ENCODE peak calls at places on chromosomes 1 and 21, in ten cellular contexts. X is stomach, P is spleen, G is K562, T is esophagus muscularis mucosa, M is GM23338, L is HCT116, E is breast epithelium, J is Panc1, V is prostate gland. I is an unnamed sample.

GRCh38 chr1:91885331-91885715 is 628 bp downstream of the TGFBR3 start:
- DNase-seq in L (no peak), J (no peak), G (peak), M (peak), P (peak), X (peak), V (peak), E (no peak), T (no peak), I (peak)

GRCh38 chr1:91523462-91523861 is 22.8 kb downstream of the CDC7 start:
- DNase-seq in T (no peak), G (no peak), E (no peak), J (no peak), M (no peak), V (no peak), P (no peak), L (no peak), X (no peak), I (no peak)

GRCh38 chr1:22018583-22019559 is 17.4 kb downstream of the CELA3A start:
- DNase-seq in L (no peak), J (peak), P (peak), T (no peak), G (peak), M (peak), X (peak), E (no peak), V (no peak), I (peak)

GRCh38 chr1:5611855-5612254 is 380.4 kb downstream of the NPHP4 start:
- DNase-seq in L (peak), V (no peak), X (no peak), M (no peak), J (no peak), E (no peak), T (peak), P (no peak), G (no peak), I (no peak)

GRCh38 chr1:208205216-208206013 is 38.8 kb downstream of the PLXNA2 start:
- DNase-seq in J (no peak), V (no peak), T (no peak), X (no peak), L (no peak), G (no peak), E (no peak), M (no peak), P (no peak), I (peak)

GRCh38 chr1:154407021-154407865 is 2.1 kb downstream of the IL6R start:
- DNase-seq in X (peak), L (no peak), M (no peak), J (no peak), P (no peak), E (peak), G (no peak), V (peak), T (no peak), I (no peak)

GRCh38 chr21:23853796-23854379 is 1753.4 kb downstream of the MRPL39 start:
- DNase-seq in E (no peak), T (no peak), M (peak), L (no peak), V (no peak), J (no peak), G (peak), X (no peak), P (no peak), I (no peak)

GRCh38 chr1:48677306-48678287 is 99.1 kb downstream of the BEND5 start:
- DNase-seq in G (peak), M (peak), T (no peak), J (no peak), L (peak), E (peak), P (peak), V (peak), X (peak), I (peak)

GRCh38 chr1:167171286-167171929 is 49.3 kb upstream of the POU2F1 start:
- DNase-seq in P (no peak), M (peak), E (no peak), V (no peak), G (no peak), T (no peak), X (no peak), L (no peak), J (no peak), I (no peak)

GRCh38 chr1:15577691-15578090 is 7.2 kb downstream of the AGMAT start:
- DNase-seq in M (no peak), G (no peak), V (no peak), L (no peak), E (no peak), J (no peak), P (no peak), X (no peak), T (no peak), I (no peak)

GRCh38 chr1:15583016-15583706 is 1.7 kb downstream of the AGMAT start:
- DNase-seq in X (no peak), M (no peak), E (no peak), J (no peak), P (no peak), G (no peak), V (no peak), T (no peak), L (no peak), I (no peak)

GRCh38 chr1:15575549-15576150 is 9.2 kb downstream of the AGMAT start:
- DNase-seq in P (no peak), G (no peak), J (no peak), V (no peak), E (no peak), M (no peak), L (no peak), X (no peak), T (no peak), I (no peak)

GRCh38 chr1:15578921-15579682 is 5.7 kb downstream of the AGMAT start:
- DNase-seq in V (no peak), E (no peak), T (no peak), X (no peak), P (peak), M (no peak), L (no peak), G (no peak), J (no peak), I (no peak)

GRCh38 chr1:15579683-15580047 is 5.2 kb downstream of the AGMAT start:
- DNase-seq in T (no peak), V (no peak), X (no peak), G (no peak), M (no peak), P (no peak), E (no peak), L (no peak), J (no peak), I (no peak)
- H3K27ac ChIP-seq in T (no peak), V (no peak), X (no peak), G (no peak), M (no peak), P (peak), E (no peak), L (no peak), J (no peak), I (peak)

GRCh38 chr21:26041441-26042180 is 129.0 kb downstream of the APP start:
- DNase-seq in M (no peak), L (no peak), E (no peak), G (no peak), J (no peak), T (no peak), X (no peak), P (no peak), V (no peak), I (no peak)
- TF ChIP-seq POLR2AphosphoS5 in M (no peak), L (no peak), E (no peak), G (no peak), J (no peak), T (no peak), X (no peak), P (no peak), V (no peak), I (no peak)

GRCh38 chr1:185267701-185268100 is 49.3 kb downstream of the IVNS1ABP start:
- DNase-seq in E (no peak), T (no peak), X (no peak), J (no peak), M (no peak), L (no peak), G (no peak), V (no peak), P (no peak), I (no peak)
- H3K27ac ChIP-seq in E (no peak), T (no peak), X (no peak), J (no peak), M (no peak), L (no peak), G (no peak), V (no peak), P (no peak), I (no peak)

GRCh38 chr1:94951056-94951455 is 24.1 kb upstream of the CNN3 start:
- DNase-seq in G (no peak), J (no peak), L (no peak), T (no peak), V (no peak), X (no peak), M (no peak), P (no peak), E (no peak), I (no peak)

GRCh38 chr1:94952539-94952938 is 25.6 kb upstream of the CNN3 start:
- DNase-seq in P (no peak), T (no peak), J (no peak), E (no peak), L (no peak), G (no peak), M (no peak), X (no peak), V (no peak), I (no peak)

GRCh38 chr1:94947453-94947852 is 20.5 kb upstream of the CNN3 start:
- DNase-seq in E (no peak), P (no peak), L (no peak), T (no peak), X (no peak), J (no peak), M (no peak), V (no peak), G (no peak), I (no peak)

GRCh38 chr1:94951509-94952208 is 24.7 kb upstream of the CNN3 start:
- DNase-seq in X (no peak), P (no peak), M (no peak), G (no peak), J (no peak), L (no peak), T (no peak), V (no peak), E (peak), I (no peak)

GRCh38 chr1:94949681-94950661 is 23.1 kb upstream of the CNN3 start:
- DNase-seq in E (no peak), J (no peak), G (no peak), X (peak), T (no peak), V (peak), P (no peak), M (no peak), L (no peak), I (peak)
- TF ChIP-seq POLR2AphosphoS5 in E (no peak), J (no peak), G (no peak), X (no peak), T (no peak), V (peak), P (no peak), M (no peak), L (no peak), I (no peak)

GRCh38 chr1:3902546-3902945 is 2.5 kb upstream of the C1orf174 start:
- DNase-seq in P (peak), J (no peak), M (no peak), V (no peak), T (no peak), L (no peak), X (no peak), E (no peak), G (no peak), I (no peak)
- H3K27ac ChIP-seq in P (peak), J (no peak), M (no peak), V (no peak), T (no peak), L (no peak), X (no peak), E (no peak), G (no peak), I (no peak)

DNA sequence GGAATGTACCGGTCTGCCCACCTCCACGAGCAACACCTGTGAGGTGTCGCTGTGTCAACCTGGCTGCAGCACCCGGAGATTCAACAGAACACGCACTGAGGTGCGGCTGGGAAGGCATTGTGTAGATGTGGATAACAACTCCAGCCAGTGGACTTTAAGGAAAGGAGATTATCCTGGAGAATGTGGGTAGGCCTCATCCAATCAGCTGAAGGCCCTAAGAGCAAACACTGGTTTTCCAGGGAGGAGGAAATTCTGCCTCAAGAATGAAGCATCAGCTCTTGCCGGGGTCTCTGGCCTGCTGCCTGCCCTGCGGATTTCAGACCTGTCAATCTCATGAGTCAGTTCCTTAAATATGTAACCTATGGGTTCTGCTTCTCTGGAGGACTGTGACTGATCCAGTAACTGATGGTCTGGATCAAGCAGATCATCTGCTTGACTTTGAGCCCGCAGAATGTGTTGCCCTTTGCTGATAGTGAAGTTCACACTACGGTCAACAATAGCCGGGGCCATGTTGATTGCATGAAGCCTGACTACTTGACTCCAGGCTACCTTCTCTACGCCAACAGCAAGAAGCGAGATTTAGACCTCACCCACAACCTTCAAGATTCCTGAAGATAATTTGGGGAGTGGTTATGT is 15.9 kb upstream of the PRDM15 start:
- DNase-seq in J (no peak), G (peak), L (no peak), T (no peak), M (no peak), P (no peak), V (no peak), E (no peak), X (no peak), I (no peak)
- TF ChIP-seq POLR2AphosphoS5 in J (no peak), G (peak), L (no peak), T (no peak), M (no peak), P (no peak), V (no peak), E (no peak), X (no peak), I (no peak)

GRCh38 chr1:30512253-30512921 is 211.0 kb downstream of the MATN1 start:
- DNase-seq in X (peak), P (no peak), E (peak), T (peak), L (no peak), G (no peak), J (no peak), M (peak), V (no peak), I (no peak)
- H3K27ac ChIP-seq in X (no peak), P (no peak), E (no peak), T (no peak), L (no peak), G (no peak), J (no peak), M (no peak), V (no peak), I (no peak)

DNA sequence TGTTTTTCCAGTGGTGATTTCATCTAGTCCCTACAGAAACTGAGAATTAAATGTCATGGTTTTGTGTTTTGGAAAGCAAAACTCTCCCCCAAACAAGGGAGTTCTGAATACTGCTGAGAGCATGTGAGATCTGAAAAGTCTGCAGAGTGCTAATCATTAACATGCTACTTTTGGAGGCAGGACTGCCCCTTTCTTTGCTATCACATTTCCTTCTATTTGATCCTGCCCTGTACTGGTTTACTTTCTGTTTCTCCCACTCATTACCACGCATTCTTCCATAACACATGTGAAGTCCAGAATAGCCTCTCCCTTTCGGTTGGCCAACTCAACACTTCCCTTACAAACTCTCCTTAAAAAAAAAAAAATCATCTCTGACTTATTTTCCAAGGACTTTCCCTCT is 63.6 kb downstream of the GADD45A start:
- DNase-seq in M (no peak), P (no peak), X (no peak), L (no peak), T (no peak), J (no peak), E (no peak), G (no peak), V (no peak), I (no peak)
- TF ChIP-seq POLR2AphosphoS5 in M (no peak), P (no peak), X (no peak), L (no peak), T (no peak), J (no peak), E (no peak), G (no peak), V (peak), I (peak)

I was measured in transverse colon.